ENCODE peak calls at places on chromosomes 11 and 22, in four cellular contexts. F is astrocyte of the cerebellum; X is CD8-positive, alpha-beta T cell; R is thyroid gland. U is an unnamed sample.
A peak's percentile ranks its signal among the peaks of the same experiment; 100 is the strongest.

GRCh38 chr22:40204331-40205116 is 26.8 kb downstream of the TNRC6B start:
- DNase-seq in F (no peak), R (no peak), X (no peak), U (peak; percentile 64)

GRCh38 chr11:31246451-31247165 is 122.9 kb downstream of the DCDC1 start:
- DNase-seq in X (no peak), F (peak; percentile 49), R (no peak), U (no peak)

GRCh38 chr22:45843030-45843429 is 133.9 kb downstream of the WNT7B start:
- DNase-seq in X (no peak), F (no peak), R (no peak), U (no peak)

GRCh38 chr22:28029962-28030361 is 110.9 kb upstream of the PITPNB start:
- DNase-seq in X (no peak), F (no peak), R (no peak), U (no peak)

GRCh38 chr11:58927393-58928081 is 11.8 kb upstream of the GLYATL1 start:
- DNase-seq in F (no peak), X (no peak), R (peak; percentile 35), U (no peak)

GRCh38 chr22:23240639-23241389 is 60.5 kb downstream of the BCR start:
- DNase-seq in X (no peak), R (no peak), F (no peak), U (no peak)

GRCh38 chr11:84594602-84595001 is 1032.5 kb downstream of the DLG2 start:
- DNase-seq in F (no peak), X (no peak), R (no peak), U (no peak)

GRCh38 chr11:102453286-102453797 is 777 bp upstream of the TMEM123 start:
- DNase-seq in R (peak; percentile 59), F (no peak), X (no peak), U (no peak)

GRCh38 chr11:107609384-107610218 is 18.7 kb downstream of the ELMOD1 start:
- DNase-seq in F (no peak), X (no peak), R (no peak), U (no peak)

GRCh38 chr22:37211075-37211852 is 1.0 kb downstream of the SSTR3 start:
- DNase-seq in R (no peak), F (no peak), X (no peak), U (no peak)

DNA sequence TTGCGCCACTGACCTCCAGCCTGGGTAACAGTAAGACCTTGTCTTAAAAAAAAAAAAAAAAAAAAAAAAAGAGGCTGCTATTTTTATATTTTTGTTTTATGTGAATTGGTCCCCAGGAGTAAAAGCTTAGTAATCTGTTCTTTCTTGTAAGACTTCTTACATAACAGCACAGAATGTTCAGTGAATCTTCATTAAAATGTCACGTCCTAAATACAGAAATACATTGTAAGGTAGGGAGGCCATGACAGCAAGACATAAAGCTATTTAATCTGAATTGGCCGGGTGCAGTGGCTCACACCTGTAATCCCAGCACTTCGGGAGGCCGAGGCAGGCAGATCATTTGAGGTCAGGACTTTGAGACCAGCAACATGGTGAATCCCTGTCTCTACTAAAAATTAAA is 64.2 kb downstream of the BID start:
- DNase-seq in R (no peak), X (no peak), F (no peak), U (no peak)
- H3K4me3 ChIP-seq in R (no peak overlapping the region), X (no peak overlapping the region), F (no peak overlapping the region), U (no peak overlapping the region)

GRCh38 chr11:8017894-8018741 is 31.0 kb downstream of the EIF3F start:
- DNase-seq in X (no peak), F (no peak), R (no peak), U (no peak)
- H3K4me3 ChIP-seq in X (peak overlapping the region; percentile 68), F (peak overlapping the region; percentile 59), R (peak overlapping the region; percentile 27), U (peak overlapping the region; percentile 47)

GRCh38 chr11:122691751-122692150 is 36.2 kb downstream of the UBASH3B start:
- DNase-seq in X (no peak), R (no peak), F (no peak), U (no peak)
- H3K4me3 ChIP-seq in X (no peak overlapping the region), R (no peak overlapping the region), F (no peak overlapping the region), U (no peak overlapping the region)

GRCh38 chr11:8809605-8810272 is 101.2 kb upstream of the AKIP1 start:
- DNase-seq in R (no peak), F (no peak), X (no peak), U (no peak)

GRCh38 chr11:8809185-8809584 is 101.8 kb upstream of the AKIP1 start:
- DNase-seq in F (no peak), X (no peak), R (no peak), U (no peak)

GRCh38 chr11:8807544-8808225 is 103.3 kb upstream of the AKIP1 start:
- DNase-seq in F (peak; percentile 54), R (no peak), X (no peak), U (peak; percentile 68)

GRCh38 chr11:8806974-8807373 is 104.0 kb upstream of the AKIP1 start:
- DNase-seq in R (no peak), X (no peak), F (no peak), U (no peak)

GRCh38 chr11:8808226-8808585 is 102.8 kb upstream of the AKIP1 start:
- DNase-seq in R (no peak), F (no peak), X (no peak), U (no peak)
- H3K4me3 ChIP-seq in R (no peak overlapping the region), F (peak overlapping the region; percentile 55), X (no peak overlapping the region), U (peak overlapping the region; percentile 55)

GRCh38 chr11:67563354-67564114 is 20.1 kb upstream of the GSTP1 start:
- DNase-seq in F (peak; percentile 60), R (peak; percentile 71), X (no peak), U (peak; percentile 69)
- H3K4me3 ChIP-seq in F (no peak overlapping the region), R (no peak overlapping the region), X (no peak overlapping the region), U (no peak overlapping the region)

GRCh38 chr11:9104581-9104980 is 13.2 kb upstream of the SCUBE2 start:
- DNase-seq in X (no peak), F (no peak), R (no peak), U (no peak)
- H3K4me3 ChIP-seq in X (no peak overlapping the region), F (no peak overlapping the region), R (no peak overlapping the region), U (no peak overlapping the region)

GRCh38 chr22:49847751-49848689 is 5.6 kb upstream of the ZBED4 start:
- DNase-seq in X (no peak), F (no peak), R (no peak), U (no peak)

GRCh38 chr22:49849161-49850020 is 4.3 kb upstream of the ZBED4 start:
- DNase-seq in R (no peak), X (no peak), F (no peak), U (no peak)

GRCh38 chr22:49845241-49845640 is 8.4 kb upstream of the ZBED4 start:
- DNase-seq in R (no peak), X (no peak), F (no peak), U (no peak)

GRCh38 chr22:49848690-49849160 is 4.9 kb upstream of the ZBED4 start:
- DNase-seq in X (no peak), R (no peak), F (no peak), U (no peak)

DNA sequence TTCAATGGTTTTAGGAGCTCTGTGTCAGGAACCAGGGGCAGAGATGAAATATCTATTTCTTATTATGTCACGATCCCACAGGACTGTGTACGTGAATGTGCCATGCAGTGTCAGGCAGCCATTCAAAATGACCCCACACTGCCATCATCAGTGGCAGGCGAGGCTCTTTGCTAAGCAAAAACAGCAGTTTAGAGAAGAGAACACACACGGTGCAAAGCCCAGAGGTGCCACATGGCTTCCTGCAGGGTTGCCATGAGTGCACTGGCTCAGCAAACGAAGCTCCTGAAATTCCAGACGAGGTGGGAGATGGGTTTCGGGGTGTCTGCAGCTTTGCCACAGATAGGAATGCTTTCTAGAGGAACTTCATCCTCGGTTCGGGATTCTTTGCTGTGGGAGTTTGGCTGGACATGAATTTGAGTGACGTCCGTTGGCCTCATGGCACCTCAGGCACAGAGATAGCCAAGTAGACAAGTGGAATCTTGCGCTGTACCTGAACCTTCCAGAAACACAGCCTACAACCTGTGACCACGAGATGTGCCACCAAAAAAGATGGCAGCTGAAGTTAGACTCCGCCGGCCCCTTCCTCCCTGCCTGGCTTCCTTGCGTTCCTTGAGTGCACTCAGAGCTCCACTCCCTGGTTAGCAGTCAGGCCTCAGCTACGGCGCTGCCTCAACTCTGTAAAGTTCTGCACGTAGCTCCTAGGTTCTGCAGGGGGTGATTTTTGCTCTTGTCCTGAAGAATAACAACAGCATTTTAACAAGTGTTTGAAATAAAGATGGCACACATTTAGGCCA is 7.8 kb upstream of the ZBED4 start:
- DNase-seq in X (no peak), F (no peak), R (no peak), U (no peak)
- H3K4me3 ChIP-seq in X (no peak overlapping the region), F (no peak overlapping the region), R (no peak overlapping the region), U (no peak overlapping the region)

U was measured in BJ.